ENCODE peak calls at places on chromosomes 2 and 18, in seven cellular contexts. H is stimulated activated CD8-positive, alpha-beta memory T cell treated with anti-CD3 and anti-CD28 coated beads, Interleukin-15, amount 100 ng/mL, for 4 hours; W is coronary artery; K is small intestine; C is HT1080; M is frontal cortex; N is psoas muscle. J is an unnamed sample.

GRCh38 chr2:43824951-43825493 is 13.6 kb downstream of the ABCG5 start:
- DNase-seq in N (no peak), M (no peak), W (no peak), H (no peak), C (no peak), K (no peak), J (no peak)

GRCh38 chr2:27960237-27960912 is 69.8 kb downstream of the BABAM2 start:
- DNase-seq in K (peak), H (no peak), W (no peak), M (no peak), C (peak), N (no peak), J (peak)

GRCh38 chr18:46321954-46322353 is 217.8 kb downstream of the HAUS1 start:
- DNase-seq in N (no peak), C (peak), H (no peak), K (no peak), W (no peak), M (no peak), J (no peak)

GRCh38 chr2:40690525-40690924 is 238.6 kb upstream of the SLC8A1 start:
- DNase-seq in W (no peak), H (no peak), N (no peak), C (no peak), K (no peak), M (no peak), J (no peak)

GRCh38 chr2:1910562-1911256 is 166.4 kb upstream of the PXDN start:
- DNase-seq in N (no peak), W (no peak), M (peak), C (no peak), K (peak), H (no peak), J (no peak)

GRCh38 chr2:30257266-30258214 is 26.2 kb downstream of the LBH start:
- DNase-seq in M (no peak), C (no peak), W (no peak), H (no peak), N (no peak), K (no peak), J (no peak)

GRCh38 chr2:116444256-116444872 is 1370.1 kb upstream of the DDX18 start:
- DNase-seq in C (no peak), W (no peak), N (no peak), H (no peak), K (no peak), M (no peak), J (no peak)

GRCh38 chr2:132252191-132252893 is 90.6 kb upstream of the ANKRD30BL start:
- DNase-seq in K (no peak), C (no peak), W (no peak), M (no peak), N (no peak), H (no peak), J (no peak)

GRCh38 chr2:27842894-27843293 is 47.3 kb downstream of the RBKS start:
- DNase-seq in C (no peak), W (no peak), H (no peak), N (no peak), K (no peak), M (no peak), J (no peak)

GRCh38 chr2:1823187-1824169 is 79.2 kb upstream of the PXDN start:
- DNase-seq in W (no peak), M (no peak), N (peak), K (no peak), C (no peak), H (no peak), J (no peak)

GRCh38 chr18:61587865-61588264 is 254.6 kb downstream of the CDH20 start:
- DNase-seq in N (no peak), K (no peak), M (no peak), H (no peak), W (no peak), C (no peak), J (no peak)

GRCh38 chr2:3399829-3400228 is 20.3 kb downstream of the TRAPPC12 start:
- DNase-seq in M (peak), N (peak), H (no peak), K (no peak), W (no peak), C (no peak), J (no peak)

GRCh38 chr2:69998761-69999160 is 37.3 kb upstream of the ASPRV1 start:
- DNase-seq in K (no peak), H (no peak), W (no peak), C (no peak), M (no peak), N (no peak), J (no peak)

GRCh38 chr2:100820346-100821254 is 661 bp downstream of the NPAS2 start:
- DNase-seq in W (no peak), C (peak), N (peak), K (peak), H (no peak), M (no peak), J (no peak)

GRCh38 chr2:157743051-157743450 is 114.4 kb upstream of the ACVR1C start:
- DNase-seq in W (no peak), C (no peak), M (no peak), K (no peak), H (no peak), N (no peak), J (no peak)

GRCh38 chr2:54523336-54523959 is 67.3 kb downstream of the SPTBN1 start:
- DNase-seq in W (no peak), N (no peak), K (no peak), M (no peak), H (no peak), C (no peak), J (no peak)

GRCh38 chr18:79819951-79820351 is 22.2 kb downstream of the KCNG2 start:
- DNase-seq in K (no peak), H (no peak), W (no peak), C (no peak), N (no peak), M (no peak), J (no peak)

GRCh38 chr2:188314314-188315054 is 22.8 kb downstream of the GULP1 start:
- DNase-seq in W (no peak), N (no peak), M (no peak), K (no peak), C (peak), H (no peak), J (peak)

GRCh38 chr2:237403024-237403882 is 10.7 kb downstream of the COL6A3 start:
- DNase-seq in K (no peak), N (peak), W (no peak), H (no peak), C (no peak), M (no peak), J (no peak)

GRCh38 chr2:125224188-125224587 is 1199.1 kb downstream of the CNTNAP5 start:
- DNase-seq in N (no peak), M (no peak), C (no peak), K (no peak), W (no peak), H (no peak), J (no peak)

GRCh38 chr2:104473568-104473967 is 380.3 kb upstream of the POU3F3 start:
- DNase-seq in W (no peak), C (no peak), K (no peak), M (no peak), H (no peak), N (no peak), J (no peak)

GRCh38 chr2:37856101-37856751 is 68.9 kb upstream of the RMDN2 start:
- DNase-seq in K (no peak), W (no peak), C (no peak), M (no peak), N (no peak), H (no peak), J (no peak)

GRCh38 chr2:109560265-109560664 is 53.5 kb downstream of the SEPTIN10 start:
- DNase-seq in W (no peak), M (no peak), C (peak), N (no peak), K (no peak), H (no peak), J (peak)

GRCh38 chr2:148565272-148565894 is 79.2 kb upstream of the EPC2 start:
- DNase-seq in W (peak), N (no peak), K (no peak), H (no peak), M (no peak), C (no peak), J (no peak)

GRCh38 chr2:39805936-39806608 is 27.0 kb upstream of the THUMPD2 start:
- DNase-seq in C (no peak), W (no peak), H (no peak), M (no peak), K (no peak), N (no peak), J (no peak)

GRCh38 chr2:240437181-240437860 is 1.9 kb downstream of the GPC1 start:
- DNase-seq in K (no peak), H (no peak), M (peak), N (peak), C (no peak), W (no peak), J (no peak)

GRCh38 chr2:26915316-26915715 is 55.1 kb upstream of the MAPRE3 start:
- DNase-seq in M (no peak), H (no peak), C (no peak), N (no peak), W (no peak), K (no peak), J (no peak)

GRCh38 chr2:217930783-217931563 is 71.8 kb downstream of the TNS1 start:
- DNase-seq in N (no peak), K (no peak), M (no peak), H (no peak), C (no peak), W (no peak), J (no peak)

GRCh38 chr2:49490710-49491109 is 336.4 kb upstream of the FSHR start:
- DNase-seq in K (peak), H (no peak), M (no peak), C (peak), W (no peak), N (no peak), J (no peak)

GRCh38 chr18:55002261-55002660 is 43.0 kb upstream of the CCDC68 start:
- DNase-seq in M (no peak), K (no peak), W (no peak), N (no peak), C (no peak), H (no peak), J (no peak)

GRCh38 chr2:177598321-177598922 is 205.8 kb downstream of the AGPS start:
- DNase-seq in W (no peak), H (no peak), N (no peak), C (no peak), K (no peak), M (no peak), J (no peak)

GRCh38 chr2:25957743-25958142 is 24.6 kb downstream of the KIF3C start:
- DNase-seq in M (no peak), W (no peak), K (no peak), H (no peak), C (no peak), N (no peak), J (peak)

GRCh38 chr2:42339191-42339912 is 21.7 kb downstream of the COX7A2L start:
- DNase-seq in M (no peak), H (no peak), K (no peak), N (no peak), W (no peak), C (no peak), J (no peak)

GRCh38 chr2:157302492-157303099 is 23.0 kb downstream of the ERMN start:
- DNase-seq in C (peak), K (peak), M (peak), N (no peak), W (no peak), H (no peak), J (peak)

GRCh38 chr18:78781601-78781960 is 198.0 kb upstream of the SALL3 start:
- DNase-seq in N (no peak), M (no peak), W (no peak), H (no peak), K (no peak), C (no peak), J (no peak)

J was measured in RCC 7860.